ENCODE peak calls at places on chromosomes 12 and 14, in four cellular contexts. E, L, C and S are unnamed samples.

GRCh38 chr14:53126705-53127104 is 26.4 kb downstream of the DDHD1 start:
- DNase-seq in L (no peak), C (no peak), E (no peak), S (no peak)

GRCh38 chr14:104284107-104284592 is 145.8 kb downstream of the KIF26A start:
- DNase-seq in L (no peak), C (no peak), E (peak), S (peak)

GRCh38 chr14:58465425-58465824 is 37.9 kb downstream of the KIAA0586 start:
- DNase-seq in L (no peak), C (no peak), E (no peak), S (no peak)

GRCh38 chr14:49052516-49052915 is 533.7 kb downstream of the RPS29 start:
- DNase-seq in E (no peak), L (no peak), C (no peak), S (peak)

GRCh38 chr12:6644903-6645302 is 2.3 kb downstream of the ACRBP start:
- DNase-seq in E (peak), L (no peak), C (no peak), S (peak)

GRCh38 chr12:109580272-109580671 is 6.7 kb downstream of the MVK start:
- DNase-seq in L (no peak), C (no peak), E (no peak), S (no peak)

GRCh38 chr12:73274972-73275371 is 1002.8 kb downstream of the TRHDE start:
- DNase-seq in L (no peak), C (no peak), E (no peak), S (no peak)

GRCh38 chr12:104985206-104985605 is 910 bp upstream of the NOPCHAP1 start:
- DNase-seq in C (peak), L (no peak), E (no peak), S (no peak)

GRCh38 chr14:75566752-75567151 is 11.7 kb upstream of the FLVCR2 start:
- DNase-seq in C (no peak), E (no peak), L (no peak), S (no peak)

GRCh38 chr14:67500981-67501380 is 12.5 kb upstream of the TMEM229B start:
- DNase-seq in C (no peak), L (no peak), E (no peak), S (no peak)

GRCh38 chr12:123142948-123143752 is 7.7 kb downstream of the PITPNM2 start:
- DNase-seq in C (peak), L (no peak), E (no peak), S (no peak)

GRCh38 chr12:121218588-121219352 is 8.8 kb downstream of the P2RX4 start:
- DNase-seq in E (no peak), L (no peak), C (no peak), S (peak)

GRCh38 chr12:121688966-121689365 is 19.5 kb upstream of the MORN3 start:
- DNase-seq in L (no peak), C (no peak), E (no peak), S (no peak)

GRCh38 chr12:4482936-4483335 is 37.3 kb upstream of the FGF6 start:
- DNase-seq in E (no peak), C (no peak), L (no peak), S (no peak)

GRCh38 chr12:12717586-12718381 is 616 bp downstream of the CDKN1B start:
- DNase-seq in E (peak), L (no peak), C (peak), S (peak)

GRCh38 chr12:124551268-124552144 is 15.9 kb downstream of the NCOR2 start:
- DNase-seq in L (no peak), E (peak), C (peak), S (peak)

GRCh38 chr14:90287791-90288190 is 31.4 kb downstream of the PSMC1 start:
- DNase-seq in E (no peak), L (no peak), C (no peak), S (no peak)

GRCh38 chr14:60184597-60185555 is 19.7 kb upstream of the DHRS7 start:
- DNase-seq in L (no peak), C (peak), E (no peak), S (peak)

GRCh38 chr12:19198272-19198671 is 68.7 kb downstream of the PLEKHA5 start:
- DNase-seq in C (no peak), L (no peak), E (no peak), S (no peak)

GRCh38 chr12:39605996-39606395 is 13.6 kb downstream of the ABCD2 start:
- DNase-seq in L (no peak), E (no peak), C (no peak), S (no peak)

GRCh38 chr14:90495357-90496276 is 98.8 kb downstream of the CALM1 start:
- DNase-seq in C (peak), L (no peak), E (peak), S (peak)

GRCh38 chr12:91964501-91964900 is 181.1 kb downstream of the BTG1 start:
- DNase-seq in L (no peak), C (no peak), E (no peak), S (no peak)

GRCh38 chr12:16520328-16520727 is 85.6 kb downstream of the LMO3 start:
- DNase-seq in E (no peak), L (no peak), C (no peak), S (no peak)

GRCh38 chr14:56002316-56002715 is 115.9 kb upstream of the PELI2 start:
- DNase-seq in E (no peak), L (no peak), C (no peak), S (no peak)

GRCh38 chr12:7935773-7936581 is at the start of gene SLC2A3:
- DNase-seq in E (peak), C (peak), L (peak), S (peak)

GRCh38 chr12:18454330-18454729 is 193.0 kb downstream of the PIK3C2G start:
- DNase-seq in L (no peak), E (no peak), C (no peak), S (no peak)

GRCh38 chr14:104267895-104268294 is 129.5 kb downstream of the KIF26A start:
- DNase-seq in E (peak), C (no peak), L (no peak), S (no peak)

GRCh38 chr14:24813819-24814259 is 179.8 kb upstream of the GZMB start:
- DNase-seq in C (no peak), E (no peak), L (no peak), S (no peak)

GRCh38 chr14:50432131-50432530 is 35.5 kb upstream of the CDKL1 start:
- DNase-seq in L (no peak), C (no peak), E (no peak), S (no peak)

GRCh38 chr14:58061581-58061980 is 90.4 kb downstream of the ARMH4 start:
- DNase-seq in E (no peak), C (no peak), L (no peak), S (no peak)

GRCh38 chr14:39107624-39108023 is 4.6 kb upstream of the SEC23A start:
- DNase-seq in L (no peak), E (no peak), C (peak), S (peak)

GRCh38 chr12:69254046-69254445 is 14.7 kb downstream of the CPSF6 start:
- DNase-seq in C (peak), L (peak), E (no peak), S (peak)

DNA sequence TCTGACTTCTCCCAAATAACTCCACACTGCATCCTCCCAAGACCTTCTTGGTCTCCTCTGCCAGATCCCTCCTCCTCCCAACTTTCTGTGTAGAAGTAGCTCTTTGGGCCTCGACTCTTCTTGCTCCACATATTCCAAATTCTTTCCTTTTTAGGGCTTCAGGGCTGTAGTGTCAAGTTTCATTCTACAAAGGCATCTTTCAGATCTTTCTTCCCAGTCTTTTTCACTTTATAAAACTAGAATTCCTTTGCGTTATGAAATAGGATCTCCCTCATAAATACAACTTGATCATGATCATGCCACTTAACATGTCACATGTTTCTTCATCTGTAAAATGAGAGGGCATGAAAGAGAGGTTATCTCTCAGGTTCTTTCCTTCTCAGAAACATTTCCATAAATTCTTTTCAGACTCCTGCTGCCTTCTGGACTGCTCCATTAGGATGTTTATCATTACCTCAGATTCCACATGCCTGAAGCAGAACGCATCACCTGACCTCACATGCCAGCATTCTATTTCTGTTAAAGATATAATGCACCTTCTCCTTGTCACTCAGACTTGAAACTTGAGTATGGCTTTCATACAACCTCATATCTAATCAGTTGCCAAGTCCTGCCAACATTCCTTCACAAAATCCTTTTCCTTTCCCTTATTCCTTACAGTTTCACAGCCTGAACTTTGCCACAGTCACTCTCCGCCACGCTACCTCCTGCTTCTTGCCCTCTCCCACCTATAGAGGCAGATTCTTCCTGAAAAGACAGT is 8.5 kb downstream of the SLC38A1 start:
- DNase-seq in C (no peak), L (no peak), E (no peak), S (no peak)
- TF ChIP-seq USF1 in C (no peak), L (no peak), E (peak), S (peak)

GRCh38 chr14:102250636-102251035 is 54.3 kb downstream of the MOK start:
- DNase-seq in L (no peak), E (no peak), C (no peak), S (no peak)

GRCh38 chr14:102248121-102248520 is 56.8 kb downstream of the MOK start:
- DNase-seq in L (no peak), E (no peak), C (peak), S (no peak)

GRCh38 chr14:102246071-102246470 is 58.9 kb downstream of the MOK start:
- DNase-seq in E (no peak), L (no peak), C (no peak), S (no peak)

GRCh38 chr14:102251161-102251560 is 53.8 kb downstream of the MOK start:
- DNase-seq in E (no peak), C (no peak), L (no peak), S (no peak)

GRCh38 chr14:102249041-102249440 is 55.9 kb downstream of the MOK start:
- DNase-seq in C (peak), L (no peak), E (no peak), S (no peak)
- TF ChIP-seq USF1 in C (no peak), L (no peak), E (no peak), S (no peak)

DNA sequence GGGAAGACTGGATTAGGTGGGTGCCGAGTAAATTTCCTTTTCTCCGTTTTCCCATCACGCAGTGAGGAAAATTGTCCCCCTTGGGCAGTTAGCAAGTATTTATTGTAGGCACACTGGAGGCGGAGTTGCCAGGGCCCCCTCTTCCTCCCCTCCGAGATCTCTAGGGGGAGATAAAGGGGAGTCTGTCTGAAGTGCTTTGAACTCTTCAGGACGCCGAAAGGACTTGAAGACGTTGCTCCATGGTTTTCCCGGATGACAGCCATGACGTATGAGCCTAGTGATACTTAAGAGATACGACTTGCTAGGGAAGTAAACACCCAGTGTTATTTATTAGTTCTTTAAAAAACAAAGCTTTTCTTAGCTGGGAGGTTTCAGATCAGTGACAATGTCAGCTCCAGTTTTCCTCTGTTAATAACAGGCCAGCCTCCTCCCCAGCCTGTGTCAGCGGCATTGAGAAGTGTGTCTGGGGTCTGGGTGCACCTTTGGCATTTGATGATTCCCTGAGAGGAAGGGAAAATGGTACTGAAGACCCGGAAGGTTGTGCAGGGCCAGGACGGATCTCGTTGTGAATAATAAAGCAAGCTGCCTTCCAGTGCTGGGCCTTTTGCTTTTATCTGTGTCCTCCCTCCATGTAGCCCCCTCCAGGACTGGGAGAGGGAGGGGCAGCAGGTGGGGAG is 78.7 kb downstream of the TSPAN9 start:
- DNase-seq in C (no peak), L (no peak), E (no peak), S (no peak)
- TF ChIP-seq USF1 in C (no peak), L (no peak), E (no peak), S (no peak)

DNA sequence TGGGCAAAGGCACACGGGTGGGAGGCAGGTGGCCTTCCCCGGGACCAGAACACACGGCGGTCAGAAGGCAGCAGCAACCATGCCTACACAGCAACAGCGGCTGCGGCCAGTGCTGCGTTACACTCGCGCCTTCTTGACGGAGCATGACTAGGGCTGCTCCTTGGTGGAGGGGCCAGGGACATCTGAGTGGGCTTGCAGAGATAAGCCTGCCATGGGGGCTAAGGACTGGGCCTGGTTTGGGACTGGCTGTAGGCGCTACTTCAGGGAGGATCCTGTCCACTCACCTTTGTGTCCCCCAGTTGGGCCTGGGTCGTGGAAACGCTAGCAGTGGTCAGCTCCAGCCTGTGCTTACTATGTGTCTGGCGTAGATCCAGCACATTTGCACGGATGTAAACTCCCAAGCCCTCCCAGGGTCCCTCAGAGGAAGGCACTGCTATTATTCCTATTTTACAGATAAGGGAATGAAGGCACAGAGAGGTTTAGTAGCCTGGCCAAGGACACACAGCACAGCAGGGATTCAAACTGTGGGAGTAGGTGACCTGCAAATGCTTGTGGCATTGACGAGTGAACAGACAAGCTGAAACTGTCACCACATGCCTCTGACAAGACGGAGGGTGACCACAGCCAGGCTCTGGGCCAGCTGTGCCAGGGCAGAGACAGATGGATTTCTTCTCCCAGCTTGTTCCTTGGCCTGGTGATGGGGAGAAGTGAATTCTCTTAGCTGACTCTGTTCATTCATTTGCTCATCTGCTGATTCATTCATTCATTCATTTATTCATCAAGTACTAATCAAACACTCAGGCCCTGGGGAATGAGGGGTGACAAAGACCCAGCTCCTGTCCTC is 31.9 kb upstream of the DLK1 start:
- DNase-seq in L (no peak), E (no peak), C (no peak), S (no peak)
- TF ChIP-seq USF1 in L (no peak), E (no peak), C (no peak), S (no peak)

GRCh38 chr12:113860059-113860820 is 105.9 kb downstream of the RBM19 start:
- DNase-seq in E (peak), C (peak), L (no peak), S (no peak)
- TF ChIP-seq USF1 in E (no peak), C (no peak), L (no peak), S (no peak)

GRCh38 chr14:99930420-99931274 is 134.6 kb upstream of the EVL start:
- DNase-seq in L (peak), C (no peak), E (no peak), S (peak)
- TF ChIP-seq USF1 in L (no peak), C (no peak), E (no peak), S (no peak)

GRCh38 chr12:50214018-50214417 is 46.8 kb upstream of the CERS5 start:
- DNase-seq in E (no peak), C (no peak), L (no peak), S (no peak)

GRCh38 chr12:50212071-50212467 is 44.9 kb upstream of the CERS5 start:
- DNase-seq in E (no peak), L (no peak), C (no peak), S (no peak)

GRCh38 chr12:50213439-50213838 is 46.3 kb upstream of the CERS5 start:
- DNase-seq in C (no peak), E (no peak), L (no peak), S (no peak)

GRCh38 chr12:50215033-50215432 is 47.9 kb upstream of the CERS5 start:
- DNase-seq in E (no peak), L (no peak), C (no peak), S (no peak)

GRCh38 chr12:50211392-50212070 is 44.4 kb upstream of the CERS5 start:
- DNase-seq in L (no peak), C (no peak), E (no peak), S (no peak)
- TF ChIP-seq USF1 in L (no peak), C (no peak), E (no peak), S (peak)

GRCh38 chr12:126482238-126482889 is 1417.1 kb downstream of the AACS start:
- DNase-seq in C (no peak), E (no peak), L (no peak), S (no peak)

GRCh38 chr12:126483145-126484068 is 1418.2 kb downstream of the AACS start:
- DNase-seq in L (no peak), E (no peak), C (no peak), S (peak)

GRCh38 chr12:126481688-126482087 is 1416.5 kb downstream of the AACS start:
- DNase-seq in L (no peak), C (no peak), E (no peak), S (no peak)

GRCh38 chr12:126474703-126475102 is 1409.5 kb downstream of the AACS start:
- DNase-seq in C (no peak), L (no peak), E (no peak), S (no peak)

GRCh38 chr12:126480396-126480795 is 1415.2 kb downstream of the AACS start:
- DNase-seq in E (no peak), C (no peak), L (no peak), S (no peak)
- TF ChIP-seq USF1 in E (no peak), C (no peak), L (no peak), S (no peak)

DNA sequence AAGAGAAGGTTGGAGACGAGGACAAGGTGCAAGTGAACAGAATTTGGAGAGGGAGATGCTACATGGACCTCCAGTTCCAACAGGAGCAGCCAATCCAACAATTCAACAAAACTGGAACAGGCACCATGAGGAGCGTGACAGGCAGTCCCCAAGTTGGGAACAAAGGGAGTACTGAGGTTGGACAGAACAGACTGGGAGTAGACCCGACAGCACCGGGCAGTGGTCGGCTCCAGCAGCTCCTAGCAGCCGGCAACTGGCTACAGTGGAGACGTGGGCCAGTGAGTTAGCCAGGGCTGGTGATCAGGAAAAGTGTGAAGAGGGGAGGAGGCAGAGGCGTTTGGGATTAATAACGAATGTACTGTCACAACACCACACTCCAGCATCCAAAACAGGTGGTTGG is 16.4 kb downstream of the MAP3K9 start:
- DNase-seq in E (no peak), L (no peak), C (no peak), S (no peak)
- TF ChIP-seq USF1 in E (no peak), L (no peak), C (no peak), S (no peak)